ENCODE peak calls at places on chromosomes 12 and 14, in eight cellular contexts. D is hepatocyte; W is NCI-H2029; I is activated T-cell treated with anti-CD3 and anti-CD28 coated beads for 48 hours; P is ELF-1; N is left cardiac atrium; E is effector memory CD8-positive, alpha-beta T cell; R is NCI-H82. C is an unnamed sample.

GRCh38 chr12:17992002-17992656 is 97.9 kb downstream of the RERGL start:
- DNase-seq in D (peak), W (peak), I (no peak), P (no peak), N (no peak), E (no peak), R (peak), C (no peak)

GRCh38 chr12:16155938-16156337 is 121.5 kb downstream of the SLC15A5 start:
- DNase-seq in D (no peak), W (no peak), I (no peak), P (no peak), N (no peak), E (no peak), R (peak), C (no peak)

GRCh38 chr14:103074699-103075341 is 9.2 kb upstream of the LBHD2 start:
- DNase-seq in D (peak), W (no peak), I (no peak), P (peak), N (peak), E (no peak), R (no peak), C (no peak)

GRCh38 chr12:107131832-107132616 is 38.7 kb upstream of the CRY1 start:
- DNase-seq in D (peak), W (peak), I (no peak), P (peak), N (no peak), E (peak), R (peak), C (no peak)

GRCh38 chr14:38944691-38945090 is 158.3 kb downstream of the SEC23A start:
- DNase-seq in D (no peak), W (no peak), I (no peak), P (no peak), N (no peak), E (no peak), R (no peak), C (no peak)

GRCh38 chr12:99960312-99960711 is 24.4 kb downstream of the ANKS1B start:
- DNase-seq in D (no peak), W (peak), I (no peak), P (no peak), N (no peak), E (no peak), R (peak), C (no peak)

GRCh38 chr12:14618990-14619389 is 51.3 kb upstream of the PLBD1 start:
- DNase-seq in D (no peak), W (no peak), I (no peak), P (peak), N (no peak), E (no peak), R (peak), C (no peak)

GRCh38 chr12:105948331-105948730 is 190.4 kb downstream of the NUAK1 start:
- DNase-seq in D (no peak), W (peak), I (no peak), P (no peak), N (no peak), E (no peak), R (no peak), C (no peak)

GRCh38 chr12:120229583-120230325 is 28.8 kb upstream of the RPLP0 start:
- DNase-seq in D (peak), W (no peak), I (no peak), P (peak), N (no peak), E (no peak), R (peak), C (no peak)

GRCh38 chr12:11836282-11836963 is 186.9 kb downstream of the ETV6 start:
- DNase-seq in D (no peak), W (peak), I (peak), P (no peak), N (no peak), E (no peak), R (peak), C (peak)

GRCh38 chr12:104573-105081 is 38.1 kb downstream of the IQSEC3 start:
- DNase-seq in D (peak), W (peak), I (peak), P (no peak), N (no peak), E (no peak), R (peak), C (peak)

GRCh38 chr14:35416108-35416750 is 11.7 kb upstream of the NFKBIA start:
- DNase-seq in D (no peak), W (no peak), I (peak), P (no peak), N (no peak), E (peak), R (no peak), C (no peak)

GRCh38 chr12:115273446-115273845 is 589.5 kb upstream of the TBX3 start:
- DNase-seq in D (no peak), W (no peak), I (no peak), P (no peak), N (no peak), E (no peak), R (no peak), C (no peak)

GRCh38 chr12:11482955-11483354 is 87.6 kb upstream of the PRB2 start:
- DNase-seq in D (no peak), W (no peak), I (no peak), P (no peak), N (no peak), E (no peak), R (no peak), C (no peak)

GRCh38 chr12:77496714-77497113 is 334.0 kb upstream of the NAV3 start:
- DNase-seq in D (no peak), W (no peak), I (no peak), P (no peak), N (no peak), E (no peak), R (no peak), C (no peak)

GRCh38 chr14:23299986-23300686 is 2.5 kb downstream of the PPP1R3E start:
- DNase-seq in D (no peak), W (no peak), I (no peak), P (no peak), N (no peak), E (no peak), R (no peak), C (no peak)

GRCh38 chr14:104993306-104993705 is 7.7 kb downstream of the CLBA1 start:
- DNase-seq in D (no peak), W (no peak), I (no peak), P (no peak), N (no peak), E (no peak), R (peak), C (no peak)

GRCh38 chr14:99009875-99010274 is 262.1 kb downstream of the BCL11B start:
- DNase-seq in D (no peak), W (no peak), I (no peak), P (no peak), N (no peak), E (no peak), R (no peak), C (no peak)

GRCh38 chr14:54976316-54976715 is 50.6 kb downstream of the WDHD1 start:
- DNase-seq in D (no peak), W (no peak), I (no peak), P (no peak), N (no peak), E (no peak), R (no peak), C (no peak)

GRCh38 chr12:131057211-131057721 is 103.6 kb downstream of the ADGRD1 start:
- DNase-seq in D (no peak), W (no peak), I (no peak), P (no peak), N (no peak), E (no peak), R (peak), C (no peak)

C was measured in GDM1.